ENCODE peak calls at places on chromosomes 7 and 10, in nine cellular contexts. L is activated CD4-positive, alpha-beta T cell treated with anti-CD3 and anti-CD28 coated beads, Interleukin-2, amount 10 ng/mL, durations not matched to agents 7 days and 5 days; X is activated gamma-delta T cell treated with Interleukin-2 at 50 U/mL for 16 hours; C is NCI-H1417; R is substantia nigra; A is nephron progenitor cell; B is A549; W is GM03348; J is tibial artery. U is an unnamed sample.

GRCh38 chr7:114856625-114857024 is 65.3 kb upstream of the MDFIC start:
- DNase-seq in L (no peak), C (no peak), A (no peak), W (peak), J (no peak), B (no peak), R (no peak), X (no peak), U (no peak)

GRCh38 chr7:156907656-156908055 is 14.7 kb upstream of the LMBR1 start:
- DNase-seq in L (no peak), J (no peak), X (no peak), W (no peak), B (no peak), R (no peak), A (no peak), C (no peak), U (no peak)

GRCh38 chr10:88089498-88089897 is 226.1 kb downstream of the PTEN start:
- DNase-seq in R (no peak), C (peak), J (no peak), L (no peak), B (no peak), W (no peak), X (no peak), A (no peak), U (no peak)

GRCh38 chr7:96953676-96954513 is 51.5 kb upstream of the DLX6 start:
- DNase-seq in B (no peak), X (no peak), W (peak), J (no peak), R (no peak), C (no peak), L (no peak), A (no peak), U (no peak)

GRCh38 chr7:44100458-44101303 is 3.5 kb upstream of the AEBP1 start:
- DNase-seq in R (no peak), J (peak), L (no peak), W (peak), C (no peak), A (no peak), B (no peak), X (no peak), U (no peak)

GRCh38 chr7:30663414-30663813 is 18.8 kb downstream of the CRHR2 start:
- DNase-seq in C (no peak), L (no peak), J (no peak), X (no peak), W (no peak), B (no peak), R (no peak), A (no peak), U (no peak)

GRCh38 chr10:77887631-77888355 is 38.8 kb downstream of the DLG5 start:
- DNase-seq in A (no peak), J (peak), L (no peak), R (no peak), W (no peak), C (peak), B (no peak), X (no peak), U (no peak)

GRCh38 chr10:18368681-18369080 is 228.5 kb downstream of the CACNB2 start:
- DNase-seq in R (no peak), B (no peak), L (no peak), C (no peak), J (no peak), A (no peak), X (no peak), W (peak), U (no peak)

GRCh38 chr7:51060536-51060935 is 256.1 kb downstream of the COBL start:
- DNase-seq in L (no peak), B (no peak), A (no peak), R (no peak), J (no peak), X (no peak), W (no peak), C (no peak), U (no peak)

GRCh38 chr7:255038-255435 is 34.9 kb upstream of the FOXL3 start:
- DNase-seq in A (no peak), J (no peak), C (no peak), X (no peak), L (no peak), R (no peak), W (no peak), B (no peak), U (no peak)

GRCh38 chr10:7829289-7829834 is 11.1 kb downstream of the TAF3 start:
- DNase-seq in C (no peak), J (no peak), R (no peak), B (no peak), X (no peak), A (no peak), L (no peak), W (no peak), U (no peak)

GRCh38 chr10:132062641-132063390 is 2.9 kb upstream of the JAKMIP3 start:
- DNase-seq in R (no peak), X (no peak), C (no peak), B (no peak), J (no peak), W (no peak), L (no peak), A (no peak), U (no peak)

GRCh38 chr7:139984642-139985539 is 77.9 kb downstream of the PARP12 start:
- DNase-seq in B (no peak), X (no peak), W (no peak), L (no peak), J (no peak), A (no peak), C (no peak), R (no peak), U (no peak)

GRCh38 chr10:44386546-44387052 is 1.7 kb upstream of the CXCL12 start:
- DNase-seq in W (peak), J (peak), B (peak), C (no peak), R (no peak), X (peak), L (peak), A (peak), U (peak)

GRCh38 chr10:49056356-49056755 is 59.0 kb downstream of the VSTM4 start:
- DNase-seq in L (no peak), C (no peak), A (no peak), B (no peak), J (no peak), X (no peak), R (no peak), W (peak), U (no peak)

GRCh38 chr7:51054231-51054630 is 262.4 kb downstream of the COBL start:
- DNase-seq in A (no peak), W (no peak), L (no peak), J (no peak), C (peak), X (no peak), R (no peak), B (no peak), U (no peak)

GRCh38 chr10:52484426-52485065 is 170.5 kb downstream of the DKK1 start:
- DNase-seq in L (no peak), B (no peak), X (no peak), J (no peak), A (no peak), R (no peak), W (peak), C (no peak), U (no peak)

GRCh38 chr10:47309403-47310089 is 9.5 kb downstream of the GDF10 start:
- DNase-seq in X (no peak), B (no peak), A (no peak), L (no peak), W (peak), C (no peak), R (no peak), J (no peak), U (no peak)

GRCh38 chr10:15168296-15168780 is at the start of gene NMT2:
- DNase-seq in A (no peak), B (peak), R (no peak), X (no peak), W (peak), C (peak), J (peak), L (no peak), U (peak)

GRCh38 chr10:32377458-32378370 is 30.8 kb upstream of the EPC1 start:
- DNase-seq in B (no peak), L (peak), A (peak), J (no peak), X (no peak), C (no peak), R (no peak), W (peak), U (peak)

GRCh38 chr7:157297071-157297638 is 39.6 kb upstream of the DNAJB6 start:
- DNase-seq in W (no peak), C (no peak), R (no peak), A (no peak), B (no peak), J (no peak), X (no peak), L (no peak), U (no peak)

GRCh38 chr10:23079700-23080099 is 15.7 kb upstream of the MSRB2 start:
- DNase-seq in L (no peak), J (no peak), W (no peak), X (no peak), C (no peak), A (peak), R (no peak), B (no peak), U (peak)

GRCh38 chr10:99172130-99172738 is 63.4 kb downstream of the HPSE2 start:
- DNase-seq in W (peak), J (no peak), R (no peak), B (peak), C (peak), X (no peak), L (no peak), A (peak), U (peak)

GRCh38 chr10:111578076-111578475 is 501.2 kb downstream of the ADRA2A start:
- DNase-seq in C (no peak), W (peak), J (no peak), L (no peak), R (no peak), X (no peak), A (peak), B (no peak), U (no peak)

GRCh38 chr7:151446412-151446811 is 6.5 kb upstream of the CRYGN start:
- DNase-seq in J (no peak), X (no peak), R (no peak), A (no peak), B (no peak), C (no peak), W (no peak), L (no peak), U (no peak)

GRCh38 chr10:128310966-128311658 is 184.9 kb upstream of the MKI67 start:
- DNase-seq in X (no peak), R (no peak), B (no peak), L (no peak), W (no peak), J (no peak), A (no peak), C (no peak), U (no peak)

GRCh38 chr7:74453321-74454011 is at the start of gene GTF2IRD1:
- DNase-seq in J (peak), L (peak), C (peak), A (peak), R (no peak), W (peak), X (peak), B (peak), U (peak)

GRCh38 chr7:70338061-70338460 is 739.8 kb downstream of the AUTS2 start:
- DNase-seq in A (no peak), R (no peak), L (no peak), C (no peak), W (no peak), J (no peak), B (no peak), X (no peak), U (no peak)

GRCh38 chr7:92714767-92715166 is 121.6 kb downstream of the CDK6 start:
- DNase-seq in X (no peak), L (no peak), W (no peak), J (no peak), B (no peak), R (no peak), C (no peak), A (no peak), U (no peak)

GRCh38 chr7:140276001-140276400 is 99.2 kb upstream of the KDM7A start:
- DNase-seq in X (no peak), J (no peak), A (no peak), L (no peak), R (no peak), B (no peak), W (no peak), C (no peak), U (no peak)

GRCh38 chr10:102610499-102610898 is 33.8 kb upstream of the TRIM8 start:
- DNase-seq in W (no peak), B (no peak), L (no peak), A (no peak), X (no peak), C (no peak), J (no peak), R (no peak), U (no peak)

GRCh38 chr7:34430456-34430855 is 227.6 kb upstream of the NPSR1 start:
- DNase-seq in J (no peak), B (peak), W (peak), L (no peak), A (no peak), R (no peak), X (no peak), C (peak), U (no peak)

GRCh38 chr7:128352138-128352537 is 8.4 kb upstream of the RBM28 start:
- DNase-seq in L (peak), X (peak), C (no peak), B (no peak), A (peak), W (peak), R (no peak), J (no peak), U (no peak)

GRCh38 chr7:151416135-151416740 is 6.4 kb upstream of the WDR86 start:
- DNase-seq in C (no peak), W (no peak), B (no peak), R (no peak), J (no peak), X (no peak), A (no peak), L (no peak), U (no peak)

GRCh38 chr7:155869784-155870076 is 57.5 kb upstream of the SHH start:
- DNase-seq in X (no peak), C (no peak), B (no peak), A (no peak), J (no peak), R (no peak), L (no peak), W (no peak), U (no peak)

GRCh38 chr10:117519366-117519765 is 23.2 kb upstream of the EMX2 start:
- DNase-seq in A (no peak), X (no peak), L (no peak), C (no peak), B (no peak), R (no peak), W (no peak), J (no peak), U (no peak)

GRCh38 chr10:122054046-122055025 is 65.4 kb downstream of the TACC2 start:
- DNase-seq in J (peak), B (peak), A (peak), R (no peak), C (no peak), L (no peak), X (no peak), W (peak), U (peak)